ENCODE peak calls at places on chromosome 7, in six cellular contexts. L is endothelial cell of umbilical vein, Q is suprapubic skin, B is transverse colon, X is SK-N-MC, D is stomach. K is an unnamed sample.

GRCh38 chr7:111527545-111527944 is 34.7 kb downstream of the IMMP2L start:
- DNase-seq in X (no peak), B (no peak), Q (no peak), D (no peak), L (no peak), K (no peak)

GRCh38 chr7:137074386-137075030 is 206.1 kb downstream of the CHRM2 start:
- DNase-seq in X (no peak), L (no peak), Q (no peak), D (no peak), B (no peak), K (no peak)

GRCh38 chr7:128389085-128389814 is 20.5 kb downstream of the IMPDH1 start:
- DNase-seq in B (no peak), X (no peak), L (no peak), D (no peak), Q (no peak), K (no peak)

GRCh38 chr7:84183741-84184140 is 10.8 kb downstream of the SEMA3A start:
- DNase-seq in X (no peak), L (no peak), B (no peak), Q (no peak), D (no peak), K (no peak)

GRCh38 chr7:32073533-32073932 is 3.3 kb upstream of the PDE1C start:
- DNase-seq in D (no peak), L (no peak), B (no peak), Q (no peak), X (no peak), K (no peak)

GRCh38 chr7:105304040-105304895 is 84.5 kb downstream of the SRPK2 start:
- DNase-seq in Q (no peak), B (no peak), L (no peak), X (no peak), D (no peak), K (no peak)

GRCh38 chr7:55056577-55057480 is 38.0 kb downstream of the EGFR start:
- DNase-seq in L (no peak), Q (no peak), X (no peak), D (no peak), B (no peak), K (no peak)

GRCh38 chr7:26900283-26900682 is 35.9 kb upstream of the SKAP2 start:
- DNase-seq in B (no peak), D (no peak), X (no peak), Q (no peak), L (peak), K (no peak)

GRCh38 chr7:26399309-26399610 is 107.6 kb downstream of the SNX10 start:
- DNase-seq in D (peak), X (no peak), L (peak), B (no peak), Q (no peak), K (no peak)

GRCh38 chr7:103009466-103010219 is 65.0 kb downstream of the FBXL13 start:
- DNase-seq in X (no peak), L (peak), D (peak), B (peak), Q (no peak), K (no peak)

GRCh38 chr7:69374036-69374420 is 224.2 kb upstream of the AUTS2 start:
- DNase-seq in B (peak), D (no peak), L (no peak), Q (peak), X (peak), K (no peak)

GRCh38 chr7:20280475-20281351 is 50.0 kb upstream of the ITGB8 start:
- DNase-seq in Q (no peak), D (no peak), B (no peak), L (peak), X (peak), K (no peak)

GRCh38 chr7:23494009-23494408 is 23.7 kb upstream of the IGF2BP3 start:
- DNase-seq in X (no peak), Q (no peak), B (no peak), L (no peak), D (no peak), K (peak)

GRCh38 chr7:114691605-114692004 is 230.3 kb upstream of the MDFIC start:
- DNase-seq in L (no peak), D (no peak), Q (no peak), X (no peak), B (no peak), K (no peak)

GRCh38 chr7:28956608-28957063 is 1.5 kb downstream of the TRIL start:
- DNase-seq in Q (peak), D (peak), L (peak), X (no peak), B (peak), K (peak)

GRCh38 chr7:55134786-55135185 is 116.0 kb downstream of the EGFR start:
- DNase-seq in L (no peak), X (no peak), D (no peak), B (no peak), Q (no peak), K (no peak)

GRCh38 chr7:50706469-50706937 is 76.2 kb downstream of the GRB10 start:
- DNase-seq in L (no peak), B (no peak), X (no peak), D (no peak), Q (no peak), K (no peak)

GRCh38 chr7:156827587-156828203 is 65.3 kb downstream of the LMBR1 start:
- DNase-seq in D (no peak), Q (no peak), L (peak), B (no peak), X (no peak), K (no peak)

GRCh38 chr7:41970946-41971345 is 266.1 kb downstream of the GLI3 start:
- DNase-seq in D (no peak), Q (no peak), B (no peak), X (no peak), L (no peak), K (no peak)
- TF ChIP-seq POLR2AphosphoS5 in D (no peak), Q (no peak), B (no peak), X (no peak), L (no peak), K (no peak)

DNA sequence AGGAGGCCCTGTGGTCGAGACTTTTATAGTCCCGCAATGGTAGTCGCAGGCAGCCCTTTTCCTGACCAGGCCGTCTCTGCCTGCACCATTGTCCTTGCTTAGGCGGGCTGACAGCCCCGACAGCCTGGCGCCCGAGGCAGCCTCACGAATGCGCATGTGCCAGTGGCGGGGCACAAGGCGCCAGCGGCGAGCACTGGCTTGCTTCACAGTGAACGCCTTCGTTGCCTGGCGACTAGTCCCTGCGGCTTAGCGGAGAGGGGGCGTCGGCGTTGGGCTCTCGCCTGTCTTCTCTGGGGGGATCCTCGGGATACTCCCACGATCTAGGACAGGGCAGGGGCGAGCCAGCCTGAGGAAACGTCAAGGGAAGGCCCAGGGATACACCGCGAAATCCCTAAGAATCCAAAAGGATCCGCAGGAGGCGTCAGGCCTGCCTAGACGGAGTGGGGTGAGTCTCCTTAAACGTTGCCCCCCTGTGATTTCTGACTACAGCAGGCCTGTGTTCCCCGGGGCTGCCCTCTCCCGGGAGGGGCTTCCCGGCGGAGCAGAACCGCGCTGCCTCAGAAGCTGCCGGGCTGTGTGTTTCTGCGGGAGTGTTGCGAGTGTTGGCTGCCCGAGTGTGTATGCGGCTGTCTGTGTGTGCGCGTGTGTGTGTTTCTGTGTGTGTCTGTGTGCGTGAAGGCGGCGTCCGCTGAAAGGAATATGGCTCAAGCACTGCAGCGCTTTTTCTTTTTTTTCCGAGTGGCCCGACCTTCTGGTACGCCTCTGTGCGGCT is 20.5 kb upstream of the ZNF273 start:
- DNase-seq in Q (no peak), D (peak), L (peak), B (peak), X (no peak), K (peak)
- H3K4me3 ChIP-seq in Q (peak), D (peak), L (peak), B (peak), X (no peak), K (peak)

DNA sequence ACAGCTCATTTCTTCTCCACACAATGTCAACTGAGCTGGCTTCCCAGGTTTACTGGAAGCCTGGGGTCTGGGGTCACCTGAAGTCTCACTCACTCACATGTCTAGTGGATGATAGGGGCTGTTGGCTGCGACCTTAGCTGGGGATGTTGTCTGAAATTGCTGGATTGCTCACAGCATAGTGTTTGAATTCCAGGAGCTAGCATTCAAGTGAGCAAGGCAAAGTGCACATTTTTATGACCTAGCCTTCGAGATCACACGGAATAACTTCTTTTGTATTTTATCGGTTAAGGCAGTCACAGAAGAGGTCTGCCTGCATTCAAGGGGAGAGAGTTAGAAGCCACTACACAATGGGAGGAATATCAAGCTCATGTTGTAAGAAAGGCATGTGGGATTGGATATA is 3.6 kb downstream of the TEX47 start:
- DNase-seq in B (no peak), X (no peak), L (no peak), D (no peak), Q (no peak), K (no peak)
- TF ChIP-seq POLR2AphosphoS5 in B (no peak), X (no peak), L (no peak), D (no peak), Q (no peak), K (no peak)

GRCh38 chr7:100731937-100732636 is 1.3 kb upstream of the ZAN start:
- DNase-seq in Q (no peak), X (no peak), L (no peak), D (no peak), B (no peak), K (no peak)
- H3K4me3 ChIP-seq in Q (no peak), X (no peak), L (no peak), D (no peak), B (no peak), K (no peak)

DNA sequence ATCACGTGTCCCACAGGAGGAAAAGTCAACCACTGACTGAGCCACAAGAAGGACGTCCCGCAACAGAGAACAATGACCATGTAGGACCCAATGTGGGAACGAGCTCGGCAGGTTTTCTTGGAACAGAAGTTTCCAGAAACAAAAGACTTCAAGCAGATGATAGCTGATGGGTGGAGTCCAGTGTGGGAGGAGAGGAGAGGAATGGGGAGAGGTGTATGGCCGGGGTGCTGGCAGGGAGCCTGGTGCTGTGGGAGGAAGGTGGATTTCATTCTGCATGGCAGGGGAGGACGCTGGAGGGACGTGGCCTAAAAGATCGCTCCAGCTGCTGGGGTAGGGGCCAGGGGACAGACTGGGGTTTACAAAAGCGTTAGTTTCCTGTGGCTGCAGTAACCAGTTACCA is 48.5 kb upstream of the LMTK2 start:
- DNase-seq in D (no peak), B (no peak), X (no peak), L (no peak), Q (no peak), K (no peak)
- TF ChIP-seq POLR2AphosphoS5 in D (no peak), B (no peak), X (no peak), L (no peak), Q (no peak), K (no peak)

DNA sequence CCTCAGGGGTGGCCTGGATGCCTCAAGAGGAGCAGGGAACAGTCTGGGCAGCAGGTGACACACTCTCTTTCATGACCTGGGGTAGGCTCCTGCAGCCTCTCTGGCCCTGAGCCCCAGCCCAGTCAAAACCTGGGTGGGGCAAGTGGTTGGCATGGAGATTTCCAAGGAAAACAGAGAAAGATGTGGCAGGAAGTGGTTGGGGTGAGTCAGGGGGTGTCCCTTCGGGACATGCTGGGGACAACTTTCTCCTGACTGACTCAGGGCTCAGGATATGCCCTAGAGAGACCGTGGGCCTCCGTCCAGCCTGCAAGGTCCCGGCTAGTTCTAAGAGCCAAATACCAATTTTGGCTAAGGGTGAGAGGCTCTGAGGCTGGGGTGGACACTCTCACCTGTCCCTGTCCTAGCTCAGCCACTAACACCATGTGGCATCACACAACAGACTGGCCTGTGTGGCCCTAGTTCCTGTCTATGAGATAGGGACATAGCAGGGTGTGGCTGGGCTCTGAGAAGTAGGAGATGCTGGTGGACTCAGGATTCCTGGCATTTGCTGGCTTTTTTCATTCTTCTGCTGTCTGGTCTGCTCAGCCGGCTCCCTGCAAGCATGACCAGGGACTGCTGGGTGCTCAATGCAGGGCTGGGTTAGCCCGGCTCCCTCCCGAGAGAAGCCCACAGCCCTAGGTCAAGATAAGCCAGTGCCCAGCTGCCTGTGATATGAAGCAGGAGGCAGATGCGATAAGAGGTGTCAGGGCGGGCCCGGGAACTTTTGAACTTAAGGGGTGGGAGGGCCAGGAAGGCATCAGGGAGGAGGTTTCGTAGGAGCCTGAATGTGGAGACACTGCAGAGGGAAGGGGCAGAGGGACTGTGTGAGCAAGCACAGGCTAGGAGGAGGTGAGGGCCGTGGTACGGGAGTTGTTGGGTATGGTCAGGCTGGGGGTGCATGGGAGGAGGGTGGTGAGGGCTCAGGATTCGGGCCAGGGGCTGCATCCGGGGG is 3.3 kb downstream of the AQP1 start:
- DNase-seq in Q (no peak), B (no peak), L (no peak), X (no peak), D (no peak), K (no peak)
- H3K4me3 ChIP-seq in Q (peak), B (no peak), L (peak), X (no peak), D (peak), K (no peak)

DNA sequence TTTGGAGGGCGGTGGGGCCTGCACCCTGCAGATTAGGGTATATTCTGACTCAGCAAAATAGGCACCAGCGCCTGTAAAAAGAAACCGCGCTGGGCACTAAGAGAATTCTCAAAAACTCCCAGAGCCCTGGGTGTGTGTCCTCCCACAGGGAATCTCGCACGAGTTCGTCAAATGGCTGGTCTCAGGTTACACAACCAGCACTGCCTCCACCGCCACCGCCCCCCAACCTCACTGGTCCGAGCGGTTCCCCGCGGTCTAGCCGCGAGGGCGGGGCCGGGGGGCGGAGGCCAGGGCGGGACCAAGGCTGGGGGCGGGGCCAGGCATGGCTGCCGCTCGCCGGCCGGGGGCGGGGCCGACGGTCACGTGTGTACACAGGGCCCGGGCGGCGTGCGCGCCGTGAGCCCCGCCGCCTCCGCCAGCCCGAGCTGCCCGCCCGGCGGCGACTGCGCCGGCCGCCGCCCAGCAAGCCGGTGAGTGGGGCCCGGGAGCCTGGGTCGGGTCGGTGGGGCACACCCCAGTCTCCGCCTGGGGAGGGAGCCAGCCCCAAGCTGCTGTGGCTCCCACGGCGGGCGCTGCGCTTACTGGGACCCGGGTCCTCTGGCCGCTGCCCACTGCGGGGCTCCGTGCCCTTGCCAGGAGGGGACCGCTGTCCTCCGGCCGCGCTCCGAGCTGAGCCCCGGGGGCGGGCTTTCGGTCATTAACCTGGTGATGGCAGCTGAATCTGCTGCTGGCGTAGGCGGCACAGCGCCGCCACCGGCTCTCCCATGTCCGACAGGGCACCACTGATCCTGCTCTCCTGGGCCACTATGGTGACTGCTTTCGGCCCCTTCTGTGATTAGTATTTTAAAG is at the start of gene GPR146:
- DNase-seq in X (peak), D (peak), B (peak), L (peak), Q (peak), K (peak)
- TF ChIP-seq POLR2AphosphoS5 in X (peak), D (peak), B (peak), L (peak), Q (no peak), K (peak)

GRCh38 chr7:139522830-139523198 is 671 bp upstream of the CLEC2L start:
- DNase-seq in B (no peak), X (no peak), Q (no peak), D (no peak), L (no peak), K (no peak)
- H3K4me3 ChIP-seq in B (no peak), X (no peak), Q (no peak), D (no peak), L (no peak), K (no peak)

K was measured in sigmoid colon.